ENCODE peak calls at places on chromosomes 3 and 15, in ten cellular contexts. One of them, this sample, is unnamed.

GRCh38 chr15:45287400-45287799 is 35.4 kb downstream of the SLC28A2 start:
- DNase-seq in sigmoid colon: no peak
- DNase-seq in activated CD8-positive, alpha-beta memory T cell treated with anti-CD3 and anti-CD28 coated beads for 4 hours: no peak
- DNase-seq in stimulated activated CD8-positive, alpha-beta memory T cell treated with anti-CD3 and anti-CD28 coated beads, Interleukin-15, amount 100 ng/mL, for 4 hours: no peak
- DNase-seq in A673: no peak
- DNase-seq in iPS DF 6.9: no peak
- DNase-seq in endothelial cell: no peak
- DNase-seq in NCI-H2171 treated with DMSO at 0.1 percent for 48 hours: no peak
- DNase-seq in GM23338: no peak
- DNase-seq in putamen: no peak
- DNase-seq in this sample: no peak

GRCh38 chr3:117063910-117064309 is 354.3 kb downstream of the TUSC7 start:
- DNase-seq in sigmoid colon: no peak
- DNase-seq in activated CD8-positive, alpha-beta memory T cell treated with anti-CD3 and anti-CD28 coated beads for 4 hours: no peak
- DNase-seq in stimulated activated CD8-positive, alpha-beta memory T cell treated with anti-CD3 and anti-CD28 coated beads, Interleukin-15, amount 100 ng/mL, for 4 hours: no peak
- DNase-seq in A673: no peak
- DNase-seq in iPS DF 6.9: no peak
- DNase-seq in endothelial cell: no peak
- DNase-seq in NCI-H2171 treated with DMSO at 0.1 percent for 48 hours: no peak
- DNase-seq in GM23338: no peak
- DNase-seq in putamen: no peak
- DNase-seq in this sample: no peak

GRCh38 chr15:57370929-57371328 is 5.4 kb upstream of the CGNL1 start:
- DNase-seq in sigmoid colon: no peak
- DNase-seq in activated CD8-positive, alpha-beta memory T cell treated with anti-CD3 and anti-CD28 coated beads for 4 hours: no peak
- DNase-seq in stimulated activated CD8-positive, alpha-beta memory T cell treated with anti-CD3 and anti-CD28 coated beads, Interleukin-15, amount 100 ng/mL, for 4 hours: no peak
- DNase-seq in A673: no peak
- DNase-seq in iPS DF 6.9: no peak
- DNase-seq in endothelial cell: no peak
- DNase-seq in NCI-H2171 treated with DMSO at 0.1 percent for 48 hours: no peak
- DNase-seq in GM23338: no peak
- DNase-seq in putamen: no peak
- DNase-seq in this sample: no peak

GRCh38 chr3:55797084-55797483 is 310.0 kb upstream of the WNT5A start:
- DNase-seq in sigmoid colon: no peak
- DNase-seq in activated CD8-positive, alpha-beta memory T cell treated with anti-CD3 and anti-CD28 coated beads for 4 hours: no peak
- DNase-seq in stimulated activated CD8-positive, alpha-beta memory T cell treated with anti-CD3 and anti-CD28 coated beads, Interleukin-15, amount 100 ng/mL, for 4 hours: no peak
- DNase-seq in A673: no peak
- DNase-seq in iPS DF 6.9: no peak
- DNase-seq in endothelial cell: no peak
- DNase-seq in NCI-H2171 treated with DMSO at 0.1 percent for 48 hours: no peak
- DNase-seq in GM23338: no peak
- DNase-seq in putamen: no peak
- DNase-seq in this sample: no peak

GRCh38 chr3:197348014-197348413 is 49.6 kb upstream of the DLG1 start:
- DNase-seq in sigmoid colon: no peak
- DNase-seq in activated CD8-positive, alpha-beta memory T cell treated with anti-CD3 and anti-CD28 coated beads for 4 hours: no peak
- DNase-seq in stimulated activated CD8-positive, alpha-beta memory T cell treated with anti-CD3 and anti-CD28 coated beads, Interleukin-15, amount 100 ng/mL, for 4 hours: no peak
- DNase-seq in A673: no peak
- DNase-seq in iPS DF 6.9: no peak
- DNase-seq in endothelial cell: no peak
- DNase-seq in NCI-H2171 treated with DMSO at 0.1 percent for 48 hours: no peak
- DNase-seq in GM23338: no peak
- DNase-seq in putamen: no peak
- DNase-seq in this sample: no peak

GRCh38 chr15:34621675-34622074 is 38.2 kb upstream of the GOLGA8B start:
- DNase-seq in sigmoid colon: no peak
- DNase-seq in activated CD8-positive, alpha-beta memory T cell treated with anti-CD3 and anti-CD28 coated beads for 4 hours: no peak
- DNase-seq in stimulated activated CD8-positive, alpha-beta memory T cell treated with anti-CD3 and anti-CD28 coated beads, Interleukin-15, amount 100 ng/mL, for 4 hours: no peak
- DNase-seq in A673: peak; percentile 66
- DNase-seq in iPS DF 6.9: no peak
- DNase-seq in endothelial cell: no peak
- DNase-seq in NCI-H2171 treated with DMSO at 0.1 percent for 48 hours: peak; percentile 10
- DNase-seq in GM23338: no peak
- DNase-seq in putamen: peak; percentile 12
- DNase-seq in this sample: no peak

GRCh38 chr15:54082836-54083492 is 104.7 kb downstream of the UNC13C start:
- DNase-seq in sigmoid colon: no peak
- DNase-seq in activated CD8-positive, alpha-beta memory T cell treated with anti-CD3 and anti-CD28 coated beads for 4 hours: peak; percentile 0
- DNase-seq in stimulated activated CD8-positive, alpha-beta memory T cell treated with anti-CD3 and anti-CD28 coated beads, Interleukin-15, amount 100 ng/mL, for 4 hours: no peak
- DNase-seq in A673: peak; percentile 37
- DNase-seq in iPS DF 6.9: peak; percentile 18
- DNase-seq in endothelial cell: peak; percentile 28
- DNase-seq in NCI-H2171 treated with DMSO at 0.1 percent for 48 hours: peak; percentile 2
- DNase-seq in GM23338: peak; percentile 40
- DNase-seq in putamen: no peak
- DNase-seq in this sample: peak; percentile 2

GRCh38 chr3:184258926-184259325 is 2.4 kb downstream of the CAMK2N2 start:
- DNase-seq in sigmoid colon: no peak
- DNase-seq in activated CD8-positive, alpha-beta memory T cell treated with anti-CD3 and anti-CD28 coated beads for 4 hours: no peak
- DNase-seq in stimulated activated CD8-positive, alpha-beta memory T cell treated with anti-CD3 and anti-CD28 coated beads, Interleukin-15, amount 100 ng/mL, for 4 hours: no peak
- DNase-seq in A673: no peak
- DNase-seq in iPS DF 6.9: no peak
- DNase-seq in endothelial cell: no peak
- DNase-seq in NCI-H2171 treated with DMSO at 0.1 percent for 48 hours: no peak
- DNase-seq in GM23338: no peak
- DNase-seq in putamen: no peak
- DNase-seq in this sample: no peak

GRCh38 chr3:151003024-151003771 is 30.7 kb upstream of the CLRN1 start:
- DNase-seq in sigmoid colon: no peak
- DNase-seq in activated CD8-positive, alpha-beta memory T cell treated with anti-CD3 and anti-CD28 coated beads for 4 hours: no peak
- DNase-seq in stimulated activated CD8-positive, alpha-beta memory T cell treated with anti-CD3 and anti-CD28 coated beads, Interleukin-15, amount 100 ng/mL, for 4 hours: no peak
- DNase-seq in A673: no peak
- DNase-seq in iPS DF 6.9: no peak
- DNase-seq in endothelial cell: no peak
- DNase-seq in NCI-H2171 treated with DMSO at 0.1 percent for 48 hours: no peak
- DNase-seq in GM23338: no peak
- DNase-seq in putamen: no peak
- DNase-seq in this sample: no peak

GRCh38 chr3:33052671-33053070 is 44.3 kb downstream of the GLB1 start:
- DNase-seq in sigmoid colon: no peak
- DNase-seq in activated CD8-positive, alpha-beta memory T cell treated with anti-CD3 and anti-CD28 coated beads for 4 hours: no peak
- DNase-seq in stimulated activated CD8-positive, alpha-beta memory T cell treated with anti-CD3 and anti-CD28 coated beads, Interleukin-15, amount 100 ng/mL, for 4 hours: no peak
- DNase-seq in A673: no peak
- DNase-seq in iPS DF 6.9: no peak
- DNase-seq in endothelial cell: no peak
- DNase-seq in NCI-H2171 treated with DMSO at 0.1 percent for 48 hours: no peak
- DNase-seq in GM23338: no peak
- DNase-seq in putamen: no peak
- DNase-seq in this sample: no peak

This sample was measured in neural progenitor cell.